ENCODE peak calls at places on chromosomes 4 and X, in seven cellular contexts. One of them, this sample, is unnamed.

GRCh38 chr4:53943345-53944085 is 120.9 kb downstream of the CHIC2 start:
- DNase-seq in CD4-positive, CD25-positive, alpha-beta regulatory T cell: no peak
- DNase-seq in AG04450: no peak
- DNase-seq in A673: peak; percentile 84
- DNase-seq in tibial nerve: no peak
- DNase-seq in heart left ventricle: no peak
- DNase-seq in breast epithelium: no peak
- DNase-seq in this sample: no peak

GRCh38 chr4:790466-790820 is 35.5 kb downstream of the CPLX1 start:
- DNase-seq in CD4-positive, CD25-positive, alpha-beta regulatory T cell: no peak
- DNase-seq in AG04450: no peak
- DNase-seq in A673: no peak
- DNase-seq in tibial nerve: no peak
- DNase-seq in heart left ventricle: no peak
- DNase-seq in breast epithelium: no peak
- DNase-seq in this sample: no peak

GRCh38 chr4:169005453-169006099 is 4.5 kb downstream of the CBR4 start:
- DNase-seq in CD4-positive, CD25-positive, alpha-beta regulatory T cell: no peak
- DNase-seq in AG04450: no peak
- DNase-seq in A673: peak; percentile 42
- DNase-seq in tibial nerve: no peak
- DNase-seq in heart left ventricle: no peak
- DNase-seq in breast epithelium: no peak
- DNase-seq in this sample: no peak

GRCh38 chr4:80165855-80166254 is 31.4 kb upstream of the PRDM8 start:
- DNase-seq in CD4-positive, CD25-positive, alpha-beta regulatory T cell: no peak
- DNase-seq in AG04450: no peak
- DNase-seq in A673: no peak
- DNase-seq in tibial nerve: no peak
- DNase-seq in heart left ventricle: no peak
- DNase-seq in breast epithelium: no peak
- DNase-seq in this sample: no peak

GRCh38 chr4:82491251-82491960 is 61.0 kb downstream of the ENOPH1 start:
- DNase-seq in CD4-positive, CD25-positive, alpha-beta regulatory T cell: no peak
- DNase-seq in AG04450: no peak
- DNase-seq in A673: no peak
- DNase-seq in tibial nerve: no peak
- DNase-seq in heart left ventricle: no peak
- DNase-seq in breast epithelium: no peak
- DNase-seq in this sample: no peak

GRCh38 chr4:24910504-24910903 is 2.3 kb downstream of the CCDC149 start:
- DNase-seq in CD4-positive, CD25-positive, alpha-beta regulatory T cell: no peak
- DNase-seq in AG04450: no peak
- DNase-seq in A673: no peak
- DNase-seq in tibial nerve: no peak
- DNase-seq in heart left ventricle: no peak
- DNase-seq in breast epithelium: no peak
- DNase-seq in this sample: no peak

GRCh38 chr4:139643042-139643895 is 22.4 kb upstream of the MGST2 start:
- DNase-seq in CD4-positive, CD25-positive, alpha-beta regulatory T cell: no peak
- DNase-seq in AG04450: no peak
- DNase-seq in A673: no peak
- DNase-seq in tibial nerve: no peak
- DNase-seq in heart left ventricle: no peak
- DNase-seq in breast epithelium: no peak
- DNase-seq in this sample: no peak

GRCh38 chrX:22063284-22063683 is 31.2 kb downstream of the PHEX start:
- DNase-seq in CD4-positive, CD25-positive, alpha-beta regulatory T cell: no peak
- DNase-seq in AG04450: no peak
- DNase-seq in A673: no peak
- DNase-seq in tibial nerve: no peak
- DNase-seq in heart left ventricle: no peak
- DNase-seq in breast epithelium: no peak
- DNase-seq in this sample: no peak

GRCh38 chr4:2092653-2093000 is 33.5 kb downstream of the NAT8L start:
- DNase-seq in CD4-positive, CD25-positive, alpha-beta regulatory T cell: no peak
- DNase-seq in AG04450: no peak
- DNase-seq in A673: no peak
- DNase-seq in tibial nerve: no peak
- DNase-seq in heart left ventricle: no peak
- DNase-seq in breast epithelium: no peak
- DNase-seq in this sample: no peak

GRCh38 chrX:84047339-84047738 is 140.7 kb downstream of the RPS6KA6 start:
- DNase-seq in CD4-positive, CD25-positive, alpha-beta regulatory T cell: no peak
- DNase-seq in AG04450: no peak
- DNase-seq in A673: no peak
- DNase-seq in tibial nerve: no peak
- DNase-seq in heart left ventricle: no peak
- DNase-seq in breast epithelium: no peak
- DNase-seq in this sample: no peak

GRCh38 chr4:151792995-151793394 is 32.2 kb upstream of the GATB start:
- DNase-seq in CD4-positive, CD25-positive, alpha-beta regulatory T cell: no peak
- DNase-seq in AG04450: no peak
- DNase-seq in A673: no peak
- DNase-seq in tibial nerve: no peak
- DNase-seq in heart left ventricle: no peak
- DNase-seq in breast epithelium: no peak
- DNase-seq in this sample: no peak

GRCh38 chr4:185238261-185238681 is 28.9 kb downstream of the SNX25 start:
- DNase-seq in CD4-positive, CD25-positive, alpha-beta regulatory T cell: no peak
- DNase-seq in AG04450: peak; percentile 30
- DNase-seq in A673: no peak
- DNase-seq in tibial nerve: no peak
- DNase-seq in heart left ventricle: no peak
- DNase-seq in breast epithelium: no peak
- DNase-seq in this sample: no peak

GRCh38 chr4:77151246-77151645 is 5.8 kb upstream of the CCNG2 start:
- DNase-seq in CD4-positive, CD25-positive, alpha-beta regulatory T cell: no peak
- DNase-seq in AG04450: no peak
- DNase-seq in A673: no peak
- DNase-seq in tibial nerve: no peak
- DNase-seq in heart left ventricle: no peak
- DNase-seq in breast epithelium: no peak
- DNase-seq in this sample: no peak

GRCh38 chr4:153643406-153644016 is 40.6 kb upstream of the TLR2 start:
- DNase-seq in CD4-positive, CD25-positive, alpha-beta regulatory T cell: no peak
- DNase-seq in AG04450: no peak
- DNase-seq in A673: peak; percentile 80
- DNase-seq in tibial nerve: no peak
- DNase-seq in heart left ventricle: no peak
- DNase-seq in breast epithelium: no peak
- DNase-seq in this sample: peak; percentile 77

GRCh38 chrX:118495061-118495921 is at the start of gene DOCK11:
- DNase-seq in CD4-positive, CD25-positive, alpha-beta regulatory T cell: peak; percentile 76
- DNase-seq in AG04450: peak; percentile 69
- DNase-seq in A673: peak; percentile 62
- DNase-seq in tibial nerve: peak; percentile 50
- DNase-seq in heart left ventricle: peak; percentile 79
- DNase-seq in breast epithelium: peak; percentile 34
- DNase-seq in this sample: peak; percentile 83

GRCh38 chrX:7316887-7317286 is 168.9 kb upstream of the PUDP start:
- DNase-seq in CD4-positive, CD25-positive, alpha-beta regulatory T cell: no peak
- DNase-seq in AG04450: no peak
- DNase-seq in A673: no peak
- DNase-seq in tibial nerve: no peak
- DNase-seq in heart left ventricle: no peak
- DNase-seq in breast epithelium: no peak
- DNase-seq in this sample: no peak

GRCh38 chr4:105613326-105613725 is 60.9 kb downstream of the ARHGEF38 start:
- DNase-seq in CD4-positive, CD25-positive, alpha-beta regulatory T cell: no peak
- DNase-seq in AG04450: no peak
- DNase-seq in A673: peak; percentile 73
- DNase-seq in tibial nerve: no peak
- DNase-seq in heart left ventricle: no peak
- DNase-seq in breast epithelium: peak; percentile 67
- DNase-seq in this sample: no peak

GRCh38 chr4:77146426-77147399 is 10.3 kb upstream of the CCNG2 start:
- DNase-seq in CD4-positive, CD25-positive, alpha-beta regulatory T cell: no peak
- DNase-seq in AG04450: no peak
- DNase-seq in A673: no peak
- DNase-seq in tibial nerve: no peak
- DNase-seq in heart left ventricle: no peak
- DNase-seq in breast epithelium: no peak
- DNase-seq in this sample: no peak

GRCh38 chr4:78119698-78120097 is 62.6 kb downstream of the FRAS1 start:
- DNase-seq in CD4-positive, CD25-positive, alpha-beta regulatory T cell: no peak
- DNase-seq in AG04450: no peak
- DNase-seq in A673: no peak
- DNase-seq in tibial nerve: no peak
- DNase-seq in heart left ventricle: no peak
- DNase-seq in breast epithelium: no peak
- DNase-seq in this sample: no peak

GRCh38 chr4:11039494-11040142 is 355.1 kb upstream of the CLNK start:
- DNase-seq in CD4-positive, CD25-positive, alpha-beta regulatory T cell: no peak
- DNase-seq in AG04450: no peak
- DNase-seq in A673: no peak
- DNase-seq in tibial nerve: no peak
- DNase-seq in heart left ventricle: no peak
- DNase-seq in breast epithelium: no peak
- DNase-seq in this sample: no peak

GRCh38 chr4:2797188-2797544 is 4.3 kb downstream of the SH3BP2 start:
- DNase-seq in CD4-positive, CD25-positive, alpha-beta regulatory T cell: no peak
- DNase-seq in AG04450: no peak
- DNase-seq in A673: no peak
- DNase-seq in tibial nerve: no peak
- DNase-seq in heart left ventricle: no peak
- DNase-seq in breast epithelium: no peak
- DNase-seq in this sample: no peak

GRCh38 chrX:65610040-65610439 is 57.4 kb upstream of the MSN start:
- DNase-seq in CD4-positive, CD25-positive, alpha-beta regulatory T cell: no peak
- DNase-seq in AG04450: no peak
- DNase-seq in A673: peak; percentile 40
- DNase-seq in tibial nerve: no peak
- DNase-seq in heart left ventricle: no peak
- DNase-seq in breast epithelium: no peak
- DNase-seq in this sample: peak; percentile 52

GRCh38 chr4:188403272-188403671 is 264.0 kb downstream of the TRIML1 start:
- DNase-seq in CD4-positive, CD25-positive, alpha-beta regulatory T cell: no peak
- DNase-seq in AG04450: no peak
- DNase-seq in A673: peak; percentile 43
- DNase-seq in tibial nerve: no peak
- DNase-seq in heart left ventricle: no peak
- DNase-seq in breast epithelium: no peak
- DNase-seq in this sample: no peak

DNA sequence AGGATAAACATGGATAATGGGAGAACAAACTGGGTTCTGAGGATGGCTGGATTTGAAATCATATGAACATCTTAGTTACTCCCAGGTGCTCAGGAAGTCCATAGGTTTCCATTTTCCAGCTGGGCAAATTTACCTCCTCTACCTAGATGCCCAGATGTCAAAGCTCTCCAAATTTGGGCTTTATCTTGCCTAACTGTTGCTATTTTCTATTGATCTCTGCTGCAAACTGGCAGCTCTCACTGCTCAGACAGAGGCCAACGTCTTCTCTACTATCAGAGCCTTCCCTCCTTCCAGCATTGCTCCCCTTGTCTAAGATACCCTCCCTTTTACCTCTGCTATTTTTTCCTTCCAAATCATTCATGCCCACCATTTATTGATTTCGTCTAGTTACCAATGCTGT is 62.1 kb downstream of the LDB2 start:
- DNase-seq in CD4-positive, CD25-positive, alpha-beta regulatory T cell: no peak
- DNase-seq in AG04450: no peak
- DNase-seq in A673: no peak
- DNase-seq in tibial nerve: no peak
- DNase-seq in heart left ventricle: no peak
- DNase-seq in breast epithelium: no peak
- DNase-seq in this sample: no peak
- H3K4me3 ChIP-seq in CD4-positive, CD25-positive, alpha-beta regulatory T cell: no peak overlapping the region
- H3K4me3 ChIP-seq in AG04450: no peak overlapping the region
- H3K4me3 ChIP-seq in A673: no peak overlapping the region
- H3K4me3 ChIP-seq in tibial nerve: no peak overlapping the region
- H3K4me3 ChIP-seq in heart left ventricle: no peak overlapping the region
- H3K4me3 ChIP-seq in breast epithelium: no peak overlapping the region
- H3K4me3 ChIP-seq in this sample: no peak overlapping the region

GRCh38 chrX:123513585-123514278 is 219.1 kb downstream of the THOC2 start:
- DNase-seq in CD4-positive, CD25-positive, alpha-beta regulatory T cell: no peak
- DNase-seq in AG04450: no peak
- DNase-seq in A673: no peak
- DNase-seq in tibial nerve: no peak
- DNase-seq in heart left ventricle: no peak
- DNase-seq in breast epithelium: no peak
- DNase-seq in this sample: no peak
- H3K4me3 ChIP-seq in CD4-positive, CD25-positive, alpha-beta regulatory T cell: peak overlapping the region; percentile 40
- H3K4me3 ChIP-seq in AG04450: no peak overlapping the region
- H3K4me3 ChIP-seq in A673: no peak overlapping the region
- H3K4me3 ChIP-seq in tibial nerve: no peak overlapping the region
- H3K4me3 ChIP-seq in heart left ventricle: no peak overlapping the region
- H3K4me3 ChIP-seq in breast epithelium: no peak overlapping the region
- H3K4me3 ChIP-seq in this sample: no peak overlapping the region

GRCh38 chr4:155629183-155629825 is 37.3 kb upstream of the GUCY1A1 start:
- DNase-seq in CD4-positive, CD25-positive, alpha-beta regulatory T cell: no peak
- DNase-seq in AG04450: no peak
- DNase-seq in A673: peak; percentile 18
- DNase-seq in tibial nerve: no peak
- DNase-seq in heart left ventricle: no peak
- DNase-seq in breast epithelium: no peak
- DNase-seq in this sample: no peak

GRCh38 chr4:155629831-155630425 is 36.7 kb upstream of the GUCY1A1 start:
- DNase-seq in CD4-positive, CD25-positive, alpha-beta regulatory T cell: no peak
- DNase-seq in AG04450: peak; percentile 66
- DNase-seq in A673: no peak
- DNase-seq in tibial nerve: no peak
- DNase-seq in heart left ventricle: no peak
- DNase-seq in breast epithelium: no peak
- DNase-seq in this sample: no peak

GRCh38 chr4:155632314-155632713 is 34.3 kb upstream of the GUCY1A1 start:
- DNase-seq in CD4-positive, CD25-positive, alpha-beta regulatory T cell: no peak
- DNase-seq in AG04450: no peak
- DNase-seq in A673: no peak
- DNase-seq in tibial nerve: no peak
- DNase-seq in heart left ventricle: no peak
- DNase-seq in breast epithelium: no peak
- DNase-seq in this sample: no peak
- H3K4me3 ChIP-seq in CD4-positive, CD25-positive, alpha-beta regulatory T cell: no peak overlapping the region
- H3K4me3 ChIP-seq in AG04450: no peak overlapping the region
- H3K4me3 ChIP-seq in A673: no peak overlapping the region
- H3K4me3 ChIP-seq in tibial nerve: no peak overlapping the region
- H3K4me3 ChIP-seq in heart left ventricle: no peak overlapping the region
- H3K4me3 ChIP-seq in breast epithelium: no peak overlapping the region
- H3K4me3 ChIP-seq in this sample: no peak overlapping the region

GRCh38 chr4:99943904-99944437 is 2.4 kb downstream of the DNAJB14 start:
- DNase-seq in CD4-positive, CD25-positive, alpha-beta regulatory T cell: no peak
- DNase-seq in AG04450: no peak
- DNase-seq in A673: no peak
- DNase-seq in tibial nerve: no peak
- DNase-seq in heart left ventricle: no peak
- DNase-seq in breast epithelium: no peak
- DNase-seq in this sample: no peak
- H3K4me3 ChIP-seq in CD4-positive, CD25-positive, alpha-beta regulatory T cell: peak overlapping the region; percentile 71
- H3K4me3 ChIP-seq in AG04450: no peak overlapping the region
- H3K4me3 ChIP-seq in A673: no peak overlapping the region
- H3K4me3 ChIP-seq in tibial nerve: no peak overlapping the region
- H3K4me3 ChIP-seq in heart left ventricle: no peak overlapping the region
- H3K4me3 ChIP-seq in breast epithelium: no peak overlapping the region
- H3K4me3 ChIP-seq in this sample: no peak overlapping the region